ENCODE peak calls at places on chromosomes 12 and 14, in seven cellular contexts. D is mesendoderm, L is H9, U is trophoblast cell, C is IMR-90, T is neuronal stem cell, M is mesenchymal stem cell. E is an unnamed sample.

GRCh38 chr12:130131025-130131424 is 31.2 kb upstream of the FZD10 start:
- DNase-seq in L (no peak), D (no peak), U (no peak), M (no peak), T (no peak), C (no peak), E (no peak)

GRCh38 chr14:102295301-102295700 is 9.7 kb downstream of the MOK start:
- DNase-seq in L (no peak), T (no peak), D (no peak), U (no peak), C (peak; percentile 41), M (no peak), E (no peak)

GRCh38 chr14:99633141-99633540 is 11.8 kb upstream of the HHIPL1 start:
- DNase-seq in U (no peak), C (no peak), M (no peak), D (no peak), T (no peak), L (no peak), E (no peak)

GRCh38 chr14:63659726-63660125 is 18.1 kb upstream of the WDR89 start:
- DNase-seq in T (no peak), D (no peak), L (no peak), C (peak; percentile 10), U (no peak), M (no peak), E (no peak)

GRCh38 chr12:117162649-117163048 is 27.6 kb downstream of the FBXO21 start:
- DNase-seq in L (no peak), U (no peak), M (no peak), D (no peak), T (no peak), C (no peak), E (no peak)

GRCh38 chr14:22555573-22556011 is 33.4 kb downstream of the DAD1 start:
- DNase-seq in D (no peak), T (no peak), U (no peak), C (peak; percentile 52), M (no peak), L (no peak), E (no peak)

GRCh38 chr12:58502236-58502635 is 418.1 kb downstream of the LRIG3 start:
- DNase-seq in U (no peak), C (peak; percentile 25), D (peak; percentile 16), T (peak; percentile 61), M (peak; percentile 62), L (no peak), E (no peak)

GRCh38 chr12:101277443-101277842 is 2.5 kb upstream of the UTP20 start:
- DNase-seq in M (no peak), D (no peak), L (no peak), T (no peak), U (no peak), C (no peak), E (no peak)

GRCh38 chr14:92539875-92540274 is 26.3 kb downstream of the RIN3 start:
- DNase-seq in C (peak; percentile 56), M (peak; percentile 85), D (no peak), T (no peak), L (no peak), U (no peak), E (no peak)

GRCh38 chr12:96294831-96295230 is 100.7 kb downstream of the ELK3 start:
- DNase-seq in U (no peak), D (no peak), M (peak; percentile 31), T (no peak), L (no peak), C (peak; percentile 53), E (no peak)

GRCh38 chr14:51596473-51596870 is 55.2 kb upstream of the FRMD6 start:
- DNase-seq in T (no peak), M (no peak), L (no peak), C (no peak), U (no peak), D (no peak), E (no peak)

GRCh38 chr12:107765316-107765715 is 4.4 kb upstream of the PRDM4 start:
- DNase-seq in D (no peak), U (no peak), M (no peak), C (no peak), L (no peak), T (no peak), E (no peak)

GRCh38 chr12:27785882-27786570 is 6.0 kb upstream of the MANSC4 start:
- DNase-seq in C (peak; percentile 93), D (peak; percentile 19), L (no peak), M (peak; percentile 89), U (peak; percentile 55), T (no peak), E (no peak)

GRCh38 chr14:92969470-92970232 is 46.7 kb downstream of the CHGA start:
- DNase-seq in T (no peak), U (no peak), D (no peak), C (no peak), M (no peak), L (no peak), E (no peak)

GRCh38 chr14:104883681-104884361 is 18.8 kb downstream of the CEP170B start:
- DNase-seq in D (no peak), T (no peak), C (no peak), M (no peak), L (no peak), U (no peak), E (no peak)

GRCh38 chr14:63388766-63389431 is 70.2 kb upstream of the GPHB5 start:
- DNase-seq in L (peak; percentile 63), U (peak; percentile 43), D (peak; percentile 71), T (peak; percentile 23), M (peak; percentile 63), C (peak; percentile 58), E (peak; percentile 79)

GRCh38 chr12:114045333-114045732 is 79.2 kb upstream of the RBM19 start:
- DNase-seq in L (no peak), U (no peak), T (no peak), M (no peak), D (peak; percentile 13), C (no peak), E (no peak)

GRCh38 chr12:113333877-113334785 is 778 bp downstream of the SLC8B1 start:
- DNase-seq in U (no peak), T (no peak), C (no peak), D (no peak), M (no peak), L (no peak), E (no peak)

GRCh38 chr14:78319411-78319810 is 149.2 kb downstream of the NRXN3 start:
- DNase-seq in T (no peak), L (no peak), U (no peak), C (no peak), D (no peak), M (no peak), E (no peak)

GRCh38 chr14:38290601-38291190 is 34.8 kb upstream of the CLEC14A start:
- DNase-seq in D (no peak), M (peak; percentile 96), C (peak; percentile 98), U (no peak), T (no peak), L (no peak), E (no peak)

GRCh38 chr14:60250318-60251035 is 1.5 kb downstream of the PPM1A start:
- DNase-seq in D (peak; percentile 34), M (peak; percentile 52), U (no peak), L (no peak), T (peak; percentile 9), C (peak; percentile 9), E (no peak)

GRCh38 chr14:98368916-98369315 is 903.1 kb downstream of the BCL11B start:
- DNase-seq in M (no peak), U (no peak), T (no peak), L (no peak), D (no peak), C (no peak), E (no peak)

GRCh38 chr12:97385121-97385520 is 77.5 kb upstream of the RMST start:
- DNase-seq in T (no peak), D (no peak), U (no peak), C (no peak), L (no peak), M (no peak), E (no peak)

GRCh38 chr12:26869908-26870459 is 37.0 kb upstream of the ITPR2 start:
- DNase-seq in M (no peak), U (no peak), C (no peak), L (peak; percentile 42), T (no peak), D (no peak), E (no peak)

GRCh38 chr12:78470354-78471195 is 394.0 kb upstream of the SYT1 start:
- DNase-seq in L (peak; percentile 49), T (peak; percentile 24), M (peak; percentile 45), U (peak; percentile 38), C (peak; percentile 60), D (peak; percentile 68), E (no peak)

DNA sequence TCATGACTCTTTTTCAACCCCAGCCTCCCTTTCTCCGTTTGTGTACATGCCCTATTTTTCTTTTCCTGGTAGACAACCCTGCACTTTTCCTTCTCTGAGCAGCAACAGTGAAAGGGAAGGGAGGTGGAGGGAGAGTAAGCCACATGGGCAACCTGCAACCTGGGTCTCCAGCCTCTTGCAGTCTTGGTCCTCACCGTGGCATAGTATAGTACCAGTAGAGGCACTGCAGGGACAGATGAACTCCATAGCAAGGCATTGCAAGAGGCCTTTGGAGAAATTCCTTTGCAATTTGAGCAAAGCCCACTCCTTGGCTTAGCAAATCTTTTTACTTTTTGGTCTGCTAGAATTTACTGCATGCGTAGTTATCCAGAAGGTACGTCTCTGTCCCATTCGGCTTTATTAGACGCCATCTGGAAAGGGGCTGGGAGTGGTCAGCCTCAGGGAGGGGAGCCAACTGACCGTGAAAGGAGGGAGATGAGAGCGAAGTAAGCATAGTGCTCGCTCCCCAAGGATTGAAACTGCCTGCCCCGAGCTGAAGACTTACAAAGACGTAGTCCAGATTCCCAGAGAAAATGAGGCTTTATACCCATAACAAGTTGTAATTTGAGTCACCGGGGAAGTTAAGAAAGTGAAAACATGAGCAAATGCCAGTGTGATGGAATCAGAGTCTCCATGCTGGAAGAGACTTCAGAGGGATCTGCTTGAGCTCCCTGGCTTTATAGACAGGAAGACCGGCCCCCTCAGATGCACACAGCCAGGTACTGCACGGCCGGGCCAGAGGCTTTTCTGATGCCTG is 331.9 kb downstream of the CACNA1C start:
- DNase-seq in M (peak; percentile 68), T (no peak), U (no peak), D (peak; percentile 42), L (no peak), C (peak; percentile 87), E (no peak)
- H2AK5ac ChIP-seq in M (no peak overlapping the region), T (no peak overlapping the region), U (no peak overlapping the region), D (no peak overlapping the region), L (no peak overlapping the region), C (peak overlapping the region; percentile 45), E (no peak overlapping the region)

GRCh38 chr14:94888108-94888507 is 118.2 kb upstream of the GSC start:
- DNase-seq in D (no peak), M (no peak), T (no peak), L (no peak), U (no peak), C (no peak), E (no peak)
- H2AK5ac ChIP-seq in D (no peak overlapping the region), M (no peak overlapping the region), T (peak overlapping the region; percentile 20), L (no peak overlapping the region), U (no peak overlapping the region), C (no peak overlapping the region), E (no peak overlapping the region)

DNA sequence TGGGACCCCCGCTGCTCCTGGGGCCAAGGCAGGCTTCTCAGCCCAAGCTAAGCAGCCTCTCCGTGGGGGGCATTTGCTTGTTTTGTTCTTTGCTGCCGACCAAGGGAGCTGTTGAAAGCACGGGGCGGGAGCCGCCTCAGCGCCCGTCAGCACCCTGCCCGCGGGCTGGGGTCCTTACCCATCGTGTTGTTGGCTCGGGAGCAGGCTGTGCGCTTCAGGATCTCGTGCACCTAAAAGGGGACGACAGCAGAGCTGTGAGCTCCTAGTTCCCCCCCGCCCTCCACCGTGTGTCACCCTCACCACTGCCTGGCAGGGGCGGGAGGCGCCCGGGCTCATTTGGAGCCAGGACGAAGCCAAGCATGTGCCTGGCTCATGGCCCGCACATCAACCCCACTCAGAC is 117.5 kb downstream of the ANO2 start:
- DNase-seq in C (no peak), D (peak; percentile 29), L (peak; percentile 63), U (no peak), M (no peak), T (no peak), E (no peak)
- H2AK5ac ChIP-seq in C (no peak overlapping the region), D (no peak overlapping the region), L (no peak overlapping the region), U (no peak overlapping the region), M (no peak overlapping the region), T (peak overlapping the region; percentile 30), E (no peak overlapping the region)

GRCh38 chr12:43332977-43333649 is 218.9 kb downstream of the ADAMTS20 start:
- DNase-seq in L (no peak), D (peak; percentile 28), T (no peak), C (peak; percentile 83), M (peak; percentile 83), U (no peak), E (no peak)
- H2AK5ac ChIP-seq in L (no peak overlapping the region), D (no peak overlapping the region), T (no peak overlapping the region), C (no peak overlapping the region), M (no peak overlapping the region), U (no peak overlapping the region), E (no peak overlapping the region)

E was measured in H1.